ENCODE peak calls at places on chromosomes 16 and 17, in six cellular contexts. R is cardiac fibroblast, T is AG10803, F is thyroid gland, B is heart right ventricle, G is A549. A is an unnamed sample.
A peak's percentile ranks its signal among the peaks of the same experiment; 100 is the strongest.

GRCh38 chr17:50944054-50944901 is 78.1 kb upstream of the TOB1 start:
- DNase-seq in G (peak; percentile 97), F (peak; percentile 79), R (peak; percentile 32), B (peak; percentile 89), T (peak; percentile 53), A (peak; percentile 92)

GRCh38 chr17:43673516-43674323 is 12.0 kb upstream of the MEOX1 start:
- DNase-seq in B (peak; percentile 81), T (peak; percentile 52), R (peak; percentile 74), F (peak; percentile 73), G (peak; percentile 68), A (no peak)

GRCh38 chr16:89046491-89046890 is 47.2 kb upstream of the ACSF3 start:
- DNase-seq in G (no peak), B (no peak), F (no peak), T (no peak), R (no peak), A (no peak)

GRCh38 chr16:79372504-79373184 is 227.9 kb downstream of the MAF start:
- DNase-seq in T (peak; percentile 64), F (no peak), B (no peak), R (peak; percentile 2), G (peak; percentile 41), A (no peak)

GRCh38 chr17:44556854-44557606 is at the start of gene FZD2:
- DNase-seq in T (peak; percentile 99), G (peak; percentile 98), F (peak; percentile 85), R (peak; percentile 98), B (peak; percentile 90), A (peak; percentile 88)

GRCh38 chr17:74354123-74354522 is 7.5 kb downstream of the BTBD17 start:
- DNase-seq in G (peak; percentile 82), T (no peak), R (peak; percentile 9), F (peak; percentile 84), B (no peak), A (no peak)

GRCh38 chr17:65537845-65538678 is 23.4 kb downstream of the AXIN2 start:
- DNase-seq in B (no peak), F (no peak), R (no peak), T (peak; percentile 83), G (no peak), A (no peak)

GRCh38 chr16:1468456-1468855 is 6.4 kb downstream of the CLCN7 start:
- DNase-seq in B (no peak), R (no peak), T (no peak), F (no peak), G (no peak), A (no peak)

GRCh38 chr17:73179387-73179786 is 13.5 kb upstream of the COG1 start:
- DNase-seq in R (no peak), T (no peak), B (no peak), F (no peak), G (no peak), A (no peak)

GRCh38 chr17:3804503-3804931 is 3.5 kb upstream of the ITGAE start:
- DNase-seq in T (no peak), F (peak; percentile 72), G (no peak), R (peak; percentile 77), B (no peak), A (no peak)

GRCh38 chr17:76935331-76935730 is 67.1 kb downstream of the MGAT5B start:
- DNase-seq in G (no peak), R (peak; percentile 25), B (no peak), T (peak; percentile 43), F (no peak), A (no peak)

GRCh38 chr17:29977836-29978235 is 36.4 kb downstream of the EFCAB5 start:
- DNase-seq in B (no peak), T (peak; percentile 89), R (peak; percentile 74), G (peak; percentile 51), F (no peak), A (no peak)

DNA sequence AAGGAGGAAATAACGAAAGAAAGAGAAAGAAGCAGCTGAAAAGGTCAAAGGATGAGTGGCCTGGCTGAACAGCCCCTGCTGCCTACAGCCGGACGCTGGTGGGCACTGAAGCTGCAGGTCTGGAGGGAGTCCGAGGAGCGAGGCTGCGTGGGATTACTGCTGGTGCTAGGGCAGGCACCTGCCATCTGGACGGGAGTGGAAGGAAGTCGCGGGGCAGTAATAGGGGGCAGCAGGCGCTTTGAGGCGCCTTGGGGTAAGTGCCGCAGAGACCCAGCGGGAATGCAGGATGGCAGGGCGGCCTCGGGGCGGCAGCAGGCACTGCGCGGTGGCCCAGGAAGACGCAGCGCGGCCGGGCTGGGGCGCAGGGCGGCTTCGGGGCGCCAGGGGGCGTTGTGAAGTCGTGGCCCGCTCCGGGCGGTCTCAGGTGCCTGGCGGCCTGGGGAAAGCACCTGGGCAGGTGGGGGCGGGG is 305 bp upstream of the SCNN1G start:
- DNase-seq in T (peak; percentile 30), R (peak; percentile 56), F (peak; percentile 92), B (peak; percentile 63), G (peak; percentile 78), A (peak; percentile 75)
- H3K4me3 ChIP-seq in T (no peak overlapping the region), R (no peak overlapping the region), F (no peak overlapping the region), B (peak overlapping the region; percentile 41), G (peak overlapping the region; percentile 44), A (peak overlapping the region; percentile 35)

DNA sequence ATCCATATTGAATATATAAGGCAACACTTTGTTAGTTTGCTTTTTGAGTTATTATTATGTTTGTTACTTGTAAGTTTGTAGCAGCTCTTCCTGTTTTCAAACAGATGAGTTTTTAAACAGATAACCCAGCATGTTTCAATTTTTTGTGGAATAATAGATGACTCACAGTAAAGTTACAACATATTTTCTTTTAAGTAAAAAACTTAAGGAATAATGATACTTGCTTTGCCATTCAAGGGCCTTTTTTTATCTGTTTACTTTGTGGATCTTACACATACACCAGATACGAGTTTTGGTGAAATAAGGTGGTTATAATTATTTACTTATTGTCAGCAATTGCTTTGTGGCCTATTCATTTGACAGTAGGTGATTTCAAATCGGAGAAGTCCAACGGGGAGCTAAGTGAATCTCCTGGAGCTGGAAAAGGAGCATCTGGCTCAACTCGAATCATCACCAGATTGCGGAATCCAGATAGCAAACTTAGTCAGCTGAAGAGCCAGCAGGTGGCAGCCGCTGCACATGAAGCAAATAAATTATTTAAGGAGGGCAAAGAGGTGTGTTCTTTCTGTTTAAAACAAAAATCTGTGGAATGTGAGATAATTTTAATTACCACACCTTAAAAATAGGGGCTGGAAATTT is 66.3 kb downstream of the BPTF start:
- DNase-seq in T (peak; percentile 68), F (no peak), G (peak; percentile 68), R (peak; percentile 79), B (no peak), A (no peak)
- TF ChIP-seq CTCF in T (peak; percentile 50), F (no peak), G (peak; percentile 76), R (peak; percentile 42), B (no peak), A (no peak)

GRCh38 chr17:352421-353212 is at the start of gene RPH3AL:
- DNase-seq in F (peak; percentile 91), T (peak; percentile 44), R (peak; percentile 24), G (peak; percentile 99), B (peak; percentile 69), A (no peak)
- H3K4me3 ChIP-seq in F (no peak within 1 kb of the TSS), T (no peak within 1 kb of the TSS), R (no peak within 1 kb of the TSS), G (peak within 1 kb of the TSS; percentile 48), B (no peak within 1 kb of the TSS), A (peak within 1 kb of the TSS; percentile 37)

GRCh38 chr17:19502517-19502916 is 31.1 kb upstream of the SLC47A1 start:
- DNase-seq in B (no peak), F (no peak), R (no peak), G (no peak), T (no peak), A (no peak)

GRCh38 chr17:19508327-19508867 is 25.3 kb upstream of the SLC47A1 start:
- DNase-seq in T (no peak), B (peak; percentile 20), G (no peak), R (no peak), F (peak; percentile 44), A (peak; percentile 79)

GRCh38 chr17:19510903-19511302 is 22.8 kb upstream of the SLC47A1 start:
- DNase-seq in R (no peak), F (peak; percentile 34), B (no peak), T (no peak), G (no peak), A (no peak)

GRCh38 chr17:19507673-19508326 is 25.9 kb upstream of the SLC47A1 start:
- DNase-seq in F (peak; percentile 92), T (peak; percentile 91), G (peak; percentile 95), R (peak; percentile 94), B (peak; percentile 93), A (peak; percentile 94)
- TF ChIP-seq CTCF in F (no peak), T (peak; percentile 3), G (no peak), R (peak; percentile 6), B (no peak), A (no peak)

GRCh38 chr16:77816293-77816692 is 27.9 kb downstream of the VAT1L start:
- DNase-seq in F (peak; percentile 43), T (peak; percentile 27), G (no peak), R (peak; percentile 3), B (no peak), A (no peak)
- H3K4me3 ChIP-seq in F (no peak overlapping the region), T (no peak overlapping the region), G (no peak overlapping the region), R (no peak overlapping the region), B (no peak overlapping the region), A (no peak overlapping the region)